ENCODE peak calls at places on chromosome 3, in six cellular contexts. N, W, D, X, R and I are unnamed samples.

GRCh38 chr3:151410891-151411559 is 26.5 kb upstream of the P2RY12 start:
- DNase-seq in N (no peak), W (no peak), D (peak), X (no peak), R (peak), I (no peak)

GRCh38 chr3:52041118-52041847 is 15.1 kb downstream of the DUSP7 start:
- DNase-seq in N (no peak), W (peak), D (no peak), X (no peak), R (no peak), I (no peak)

GRCh38 chr3:120364821-120365220 is 15.7 kb upstream of the LRRC58 start:
- DNase-seq in N (no peak), W (no peak), D (peak), X (peak), R (peak), I (no peak)

GRCh38 chr3:19946832-19947548 is at the start of gene RAB5A:
- DNase-seq in N (peak), W (peak), D (peak), X (peak), R (peak), I (peak)

GRCh38 chr3:152964901-152965609 is 130.1 kb downstream of the P2RY1 start:
- DNase-seq in N (no peak), W (no peak), D (no peak), X (no peak), R (no peak), I (no peak)

GRCh38 chr3:99783009-99783573 is 34.6 kb upstream of the CMSS1 start:
- DNase-seq in N (no peak), W (no peak), D (peak), X (peak), R (peak), I (no peak)

GRCh38 chr3:139585820-139586219 is 46.3 kb upstream of the RBP1 start:
- DNase-seq in N (no peak), W (no peak), D (no peak), X (no peak), R (no peak), I (no peak)

GRCh38 chr3:111864821-111865656 is 6.0 kb downstream of the PHLDB2 start:
- DNase-seq in N (no peak), W (peak), D (peak), X (peak), R (peak), I (no peak)

GRCh38 chr3:194323785-194324735 is 27.1 kb downstream of the CPN2 start:
- DNase-seq in N (no peak), W (no peak), D (peak), X (peak), R (peak), I (no peak)

GRCh38 chr3:125000661-125001060 is 55.1 kb downstream of the HEG1 start:
- DNase-seq in N (no peak), W (no peak), D (no peak), X (no peak), R (no peak), I (no peak)
- H2BK120ac ChIP-seq in N (no peak), W (no peak), D (no peak), X (no peak), R (no peak), I (no peak)

DNA sequence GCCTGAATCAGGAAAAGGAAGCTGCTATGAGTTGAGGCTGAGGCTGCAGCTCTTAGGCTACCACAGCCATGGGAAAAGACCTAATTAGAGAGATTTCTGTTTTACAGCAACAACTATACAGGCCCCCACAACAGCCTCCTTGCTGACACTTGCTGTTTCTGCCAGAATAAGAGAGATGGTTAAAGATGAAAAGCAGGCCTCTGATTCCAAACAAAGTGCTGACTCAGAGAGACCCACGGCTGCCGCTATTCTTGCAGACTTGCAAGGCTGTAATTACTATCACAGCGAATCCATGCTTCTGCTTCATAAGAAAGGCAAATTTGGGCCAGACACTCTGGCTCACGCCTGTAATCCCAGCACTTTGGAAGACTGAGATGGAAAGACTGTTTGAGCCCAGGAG is 41.8 kb downstream of the MCF2L2 start:
- DNase-seq in N (no peak), W (no peak), D (no peak), X (no peak), R (peak), I (no peak)
- H3K4ac ChIP-seq in N (no peak), W (no peak), D (no peak), X (no peak), R (no peak), I (no peak)

DNA sequence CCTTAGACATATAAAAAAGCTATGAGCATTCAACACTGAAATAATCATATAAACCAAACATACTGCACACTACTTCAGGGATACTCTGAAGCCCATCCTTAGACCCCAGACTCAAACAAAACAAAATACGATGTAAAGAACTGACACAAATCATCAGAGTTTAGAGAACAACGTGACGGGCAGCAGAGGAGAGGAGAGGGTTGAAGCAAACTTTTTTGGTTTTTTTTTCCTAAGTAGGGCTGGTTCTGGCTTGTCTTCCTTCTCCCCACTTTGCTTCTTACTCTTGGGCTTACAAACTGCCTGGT is 34.7 kb downstream of the GAP43 start:
- DNase-seq in N (no peak), W (no peak), D (no peak), X (no peak), R (no peak), I (no peak)
- H2BK120ac ChIP-seq in N (peak), W (no peak), D (peak), X (peak), R (no peak), I (no peak)

GRCh38 chr3:149655826-149656599 is 1.8 kb downstream of the WWTR1 start:
- DNase-seq in N (no peak), W (no peak), D (no peak), X (no peak), R (peak), I (no peak)

GRCh38 chr3:149657458-149657795 is 398 bp downstream of the WWTR1 start:
- DNase-seq in N (no peak), W (peak), D (peak), X (peak), R (peak), I (no peak)

GRCh38 chr3:149659173-149659468 is 1.3 kb upstream of the WWTR1 start:
- DNase-seq in N (no peak), W (no peak), D (no peak), X (peak), R (no peak), I (no peak)

GRCh38 chr3:149658444-149659172 is 783 bp upstream of the WWTR1 start:
- DNase-seq in N (peak), W (peak), D (peak), X (peak), R (peak), I (peak)

DNA sequence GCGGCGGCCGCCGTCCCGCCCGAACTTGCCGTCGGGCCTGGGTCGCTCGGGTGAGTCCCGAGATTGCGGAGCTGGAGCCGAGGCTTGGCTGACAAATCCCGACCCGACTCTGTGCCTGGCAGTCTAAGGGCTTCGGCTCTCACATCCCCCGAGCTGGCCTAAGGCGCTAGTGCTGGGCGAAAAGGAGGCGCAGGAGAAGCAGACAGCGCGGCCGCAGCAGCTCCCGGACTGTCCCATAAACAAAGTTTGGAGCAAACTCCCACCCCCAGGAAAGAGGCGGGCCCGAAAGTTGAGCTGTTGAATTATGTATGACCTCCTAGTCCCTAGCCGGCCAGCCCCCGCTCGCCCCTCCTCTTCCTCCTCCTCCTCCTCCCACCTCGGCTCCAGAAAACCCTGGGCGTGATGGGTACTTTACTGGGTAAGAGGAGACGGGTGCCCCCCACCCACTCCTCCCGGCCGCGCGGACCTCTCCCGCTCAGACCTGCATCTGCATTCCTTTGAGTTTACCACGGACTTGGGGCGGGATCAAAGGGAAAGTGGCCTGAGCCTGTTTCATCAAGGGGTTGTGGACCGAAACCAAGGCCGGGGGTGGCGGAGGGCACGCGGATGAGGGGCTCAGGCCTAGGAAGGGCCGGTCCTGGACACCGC is at the start of gene WWTR1:
- DNase-seq in N (peak), W (peak), D (peak), X (peak), R (peak), I (peak)
- H3K4ac ChIP-seq in N (peak), W (peak), D (peak), X (peak), R (peak), I (no peak)

GRCh38 chr3:63818282-63819150 is 583 bp upstream of the C3orf49 start:
- DNase-seq in N (peak), W (peak), D (peak), X (peak), R (peak), I (peak)

GRCh38 chr3:63814300-63814699 is 4.8 kb upstream of the C3orf49 start:
- DNase-seq in N (no peak), W (peak), D (peak), X (peak), R (no peak), I (no peak)

GRCh38 chr3:63819151-63819398 is at the start of gene C3orf49:
- DNase-seq in N (no peak), W (peak), D (no peak), X (no peak), R (no peak), I (no peak)

DNA sequence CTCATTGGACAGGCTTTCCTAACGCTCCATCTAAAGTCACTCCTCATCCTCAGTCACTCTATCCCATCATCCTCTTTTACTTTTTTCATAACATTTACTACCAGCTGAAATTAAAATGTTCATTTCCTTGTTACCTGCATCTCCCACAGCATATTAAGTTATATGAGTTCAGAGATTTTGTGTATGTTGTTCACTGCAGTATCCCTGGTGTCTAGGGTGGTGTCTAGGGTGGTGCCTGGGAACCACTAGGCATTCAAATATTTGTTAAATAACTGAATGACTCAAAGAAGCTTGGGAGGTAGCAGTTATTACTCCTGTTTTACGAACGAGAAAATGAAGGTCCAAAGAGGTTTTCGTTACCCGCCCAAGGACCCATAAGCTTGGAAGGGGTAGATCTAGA is 1.9 kb upstream of the C3orf49 start:
- DNase-seq in N (no peak), W (no peak), D (no peak), X (no peak), R (no peak), I (no peak)
- H2BK120ac ChIP-seq in N (no peak), W (no peak), D (no peak), X (no peak), R (no peak), I (no peak)

GRCh38 chr3:188153949-188154757 is at the start of gene LPP:
- DNase-seq in N (peak), W (peak), D (peak), X (peak), R (peak), I (peak)
- H3K4ac ChIP-seq in N (peak), W (peak), D (peak), X (peak), R (peak), I (no peak)

DNA sequence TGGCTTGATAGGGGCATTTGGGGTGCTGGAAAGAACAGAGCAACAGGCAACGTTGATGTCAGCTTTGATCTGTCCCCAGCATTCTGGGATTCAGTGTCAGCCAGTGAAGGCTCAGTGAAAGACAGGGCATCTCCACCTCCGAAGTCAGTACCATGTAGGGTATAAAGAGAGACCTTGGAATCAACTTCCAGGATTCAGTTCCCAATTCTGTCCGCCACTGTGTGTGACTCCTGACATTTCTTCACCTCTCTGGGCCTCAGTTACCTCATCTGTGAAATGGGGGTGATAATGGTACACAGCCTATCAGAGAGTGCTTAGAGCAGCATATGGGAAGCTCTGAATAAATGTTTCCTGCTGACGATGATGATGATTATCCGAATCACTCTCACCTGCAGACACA is 55.6 kb upstream of the FLNB start:
- DNase-seq in N (no peak), W (no peak), D (no peak), X (no peak), R (no peak), I (no peak)
- H2BK120ac ChIP-seq in N (no peak), W (no peak), D (peak), X (peak), R (peak), I (no peak)

DNA sequence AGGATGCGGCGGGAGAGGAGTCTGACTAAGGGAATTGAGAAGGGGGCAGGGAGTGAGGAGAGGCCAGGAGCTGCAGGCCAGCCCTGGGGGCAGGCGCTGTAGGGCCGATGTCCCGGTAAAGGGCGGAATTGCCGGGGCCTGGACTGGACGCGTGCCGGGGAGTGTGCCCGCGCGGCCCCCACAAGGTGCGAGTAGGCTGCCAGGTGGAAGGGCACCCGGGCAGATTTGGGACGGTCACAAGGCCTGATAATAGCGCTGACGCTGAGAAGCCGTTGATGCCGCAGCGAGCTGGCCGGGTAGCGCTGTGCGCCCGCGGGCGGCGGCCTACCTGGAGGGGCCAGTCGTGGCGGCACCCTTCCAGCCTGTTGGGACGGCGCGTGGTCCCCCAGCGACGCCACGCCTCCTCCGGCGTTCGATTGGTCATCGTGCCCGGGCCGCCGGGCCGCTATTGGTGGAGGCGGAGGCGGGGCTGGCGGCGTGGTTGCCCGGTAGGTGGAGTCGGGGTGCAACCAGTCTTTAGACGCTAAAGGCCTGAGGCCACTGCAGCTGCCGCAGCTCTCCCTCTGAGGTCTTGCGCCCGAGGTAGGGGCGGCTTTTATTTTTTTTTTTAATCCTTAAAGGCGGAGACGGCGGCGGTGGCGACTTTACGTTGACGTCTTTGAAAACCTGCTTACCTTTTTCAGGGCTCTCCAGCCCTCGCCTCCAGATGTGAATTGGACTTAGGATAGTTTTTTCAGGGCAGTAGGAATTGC is 919 bp downstream of the SLC25A38 start:
- DNase-seq in N (peak), W (peak), D (peak), X (peak), R (peak), I (peak)
- H3K4ac ChIP-seq in N (peak), W (no peak), D (peak), X (peak), R (peak), I (no peak)